ENCODE peak calls at places on chromosomes 13 and 19, in five cellular contexts. P is GM23338, Y is A549, E is GM12878, K is HepG2. M is an unnamed sample.

GRCh38 chr19:6729573-6730152 is 7.7 kb downstream of the GPR108 start:
- DNase-seq in Y (no peak), P (no peak), E (no peak), K (no peak), M (no peak)

GRCh38 chr13:48783831-48784230 is 130.1 kb downstream of the CYSLTR2 start:
- DNase-seq in P (no peak), E (no peak), K (no peak), Y (no peak), M (no peak)

GRCh38 chr13:45055902-45056648 is 64.2 kb upstream of the GTF2F2 start:
- DNase-seq in Y (no peak), K (no peak), P (no peak), E (no peak), M (peak)

GRCh38 chr13:46179576-46180368 is 2.2 kb downstream of the LCP1 start:
- DNase-seq in K (no peak), P (no peak), Y (no peak), E (no peak), M (peak)

GRCh38 chr13:98225036-98225940 is 48.2 kb upstream of the RNF113B start:
- DNase-seq in P (no peak), E (no peak), Y (no peak), K (no peak), M (no peak)

GRCh38 chr13:23899555-23899954 is 2.3 kb upstream of the C1QTNF9B start:
- DNase-seq in E (no peak), P (peak), Y (no peak), K (peak), M (no peak)

GRCh38 chr13:62879071-62879470 is 1463.4 kb upstream of the PCDH20 start:
- DNase-seq in K (no peak), E (no peak), P (no peak), Y (no peak), M (no peak)

GRCh38 chr13:72508392-72508791 is 219.0 kb downstream of the MZT1 start:
- DNase-seq in K (no peak), Y (no peak), E (no peak), P (no peak), M (no peak)

GRCh38 chr19:4061178-4061682 is 5.5 kb downstream of the ZBTB7A start:
- DNase-seq in K (peak), P (peak), E (no peak), Y (no peak), M (peak)

GRCh38 chr19:7550987-7551761 is 15.7 kb downstream of the PNPLA6 start:
- DNase-seq in Y (no peak), E (no peak), P (peak), K (no peak), M (peak)

DNA sequence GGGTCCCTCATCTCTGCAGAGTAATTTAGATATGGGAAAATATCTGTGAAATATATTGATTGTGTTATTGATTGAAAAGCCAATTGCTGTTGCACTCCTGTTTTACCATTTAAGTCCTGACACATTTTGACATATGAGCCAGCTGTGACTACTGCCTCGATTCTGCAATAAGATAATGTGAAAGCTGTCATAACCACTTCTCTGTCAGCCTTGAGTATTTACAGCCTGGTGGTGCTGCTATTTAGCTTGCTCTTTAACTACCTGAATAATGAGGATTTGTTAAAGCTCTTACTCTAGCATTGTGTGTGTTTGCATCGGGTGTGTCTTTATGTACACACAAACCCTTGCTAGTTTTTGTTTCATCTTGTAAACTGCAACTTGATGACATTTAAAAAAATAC is 550.0 kb downstream of the DACH1 start:
- DNase-seq in P (no peak), K (no peak), E (no peak), Y (no peak), M (no peak)
- TF ChIP-seq JUNB in P (no peak), K (no peak), E (no peak), Y (no peak), M (no peak)

GRCh38 chr19:18391509-18392075 is 5.6 kb downstream of the GDF15 start:
- DNase-seq in P (no peak), Y (no peak), K (no peak), E (no peak), M (no peak)
- TF ChIP-seq JUNB in P (no peak), Y (no peak), K (no peak), E (no peak), M (no peak)

GRCh38 chr19:2084993-2085720 is 11.0 kb downstream of the MOB3A start:
- DNase-seq in P (no peak), Y (no peak), E (peak), K (no peak), M (no peak)
- TF ChIP-seq JUNB in P (no peak), Y (no peak), E (no peak), K (no peak), M (no peak)

DNA sequence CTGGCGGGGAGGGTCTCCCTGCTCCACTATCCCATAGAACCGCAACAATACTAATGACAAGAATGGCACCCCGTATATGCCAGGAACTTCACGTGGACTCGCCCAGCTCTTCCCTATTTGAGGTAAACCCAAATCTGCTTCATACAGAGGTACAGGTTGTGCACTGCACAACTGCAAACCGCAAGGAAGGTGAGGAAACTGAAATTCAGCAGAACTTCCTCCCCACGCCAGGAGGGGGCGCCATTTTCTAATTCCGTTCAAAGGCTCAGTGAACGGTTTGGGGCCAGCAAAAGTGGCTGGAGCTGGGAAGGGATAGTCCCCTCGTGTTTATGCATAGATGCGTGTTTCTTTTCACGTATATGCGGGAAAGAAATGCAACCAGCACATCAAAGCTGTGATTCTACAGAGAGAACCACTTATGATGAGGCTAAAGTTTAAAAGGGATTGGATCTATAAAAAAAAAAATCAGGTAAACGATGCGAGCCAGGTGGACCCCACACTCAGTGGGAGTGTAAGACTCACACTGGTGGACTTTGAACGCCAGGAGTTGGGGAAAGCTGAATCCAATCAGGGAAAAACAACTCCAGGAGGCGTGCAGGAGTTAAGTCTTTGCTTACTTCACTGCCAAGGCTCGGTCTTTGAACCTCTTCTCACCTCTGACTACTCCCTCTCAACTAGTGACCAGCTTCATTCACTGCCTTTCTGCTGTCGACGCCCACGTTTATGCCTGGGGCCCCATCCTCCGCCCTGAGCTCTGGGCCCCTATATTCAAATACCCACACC is 20.3 kb downstream of the C19orf81 start:
- DNase-seq in Y (peak), K (no peak), E (no peak), P (peak), M (peak)
- TF ChIP-seq JUNB in Y (no peak), K (no peak), E (no peak), P (no peak), M (no peak)

GRCh38 chr19:15829786-15830185 is 14.3 kb upstream of the OR10H1 start:
- DNase-seq in K (no peak), E (no peak), Y (no peak), P (no peak), M (no peak)
- TF ChIP-seq JUNB in K (no peak), E (no peak), Y (no peak), P (no peak), M (no peak)

GRCh38 chr13:76293346-76293745 is 592.9 kb downstream of the KCTD12 start:
- DNase-seq in P (no peak), K (no peak), Y (no peak), E (no peak), M (no peak)
- TF ChIP-seq JUNB in P (no peak), K (no peak), Y (peak), E (peak), M (no peak)

GRCh38 chr13:32863596-32863995 is 152.6 kb upstream of the KL start:
- DNase-seq in P (no peak), K (no peak), E (no peak), Y (no peak), M (no peak)
- TF ChIP-seq JUNB in P (no peak), K (no peak), E (no peak), Y (no peak), M (no peak)

M was measured in K562.